ENCODE peak calls at places on chromosomes 6 and 20, in nine cellular contexts. C is HS-27A; J is HEK293T; B is sciatic nerve; Z is CD4-positive, alpha-beta T cell; W is activated CD8-positive, alpha-beta memory T cell treated with anti-CD3 and anti-CD28 coated beads for 48 hours; V is activated gamma-delta T cell treated with Interleukin-2 at 50 U/mL for 16 hours; H is neural progenitor cell; L is DMS 273 treated with DMSO at 0.1 percent for 48 hours. X is an unnamed sample.

GRCh38 chr6:35663001-35663400 is 25.7 kb downstream of the FKBP5 start:
- DNase-seq in Z (no peak), H (peak), L (no peak), J (no peak), B (no peak), V (no peak), C (no peak), W (no peak), X (no peak)

GRCh38 chr20:50735813-50736212 is 4.4 kb downstream of the PARD6B start:
- DNase-seq in B (no peak), W (no peak), J (no peak), H (no peak), Z (no peak), C (no peak), V (no peak), L (no peak), X (peak)

GRCh38 chr6:101779051-101779844 is 385.7 kb downstream of the GRIK2 start:
- DNase-seq in V (no peak), B (no peak), L (no peak), H (no peak), Z (no peak), C (no peak), J (no peak), W (no peak), X (peak)

GRCh38 chr6:126721581-126722145 is 381.7 kb downstream of the CENPW start:
- DNase-seq in H (no peak), L (no peak), C (peak), W (no peak), Z (no peak), V (no peak), J (no peak), B (no peak), X (peak)

GRCh38 chr20:31731321-31731717 is 7.8 kb upstream of the TPX2 start:
- DNase-seq in L (no peak), J (no peak), V (no peak), W (no peak), C (no peak), B (no peak), H (no peak), Z (no peak), X (no peak)

GRCh38 chr20:57801046-57801445 is 91.2 kb upstream of the PMEPA1 start:
- DNase-seq in Z (no peak), H (no peak), C (no peak), V (no peak), L (no peak), J (no peak), B (no peak), W (no peak), X (no peak)

GRCh38 chr6:80480478-80481157 is 374.1 kb downstream of the BCKDHB start:
- DNase-seq in L (no peak), Z (no peak), B (no peak), V (no peak), W (no peak), C (no peak), H (no peak), J (no peak), X (no peak)

GRCh38 chr6:25833136-25833535 is 1.3 kb upstream of the SLC17A1 start:
- DNase-seq in L (no peak), C (no peak), V (no peak), H (no peak), J (no peak), B (no peak), Z (no peak), W (no peak), X (no peak)

GRCh38 chr6:3517350-3517749 is 60.5 kb upstream of the SLC22A23 start:
- DNase-seq in W (no peak), V (no peak), L (no peak), B (no peak), J (no peak), C (no peak), Z (no peak), H (no peak), X (peak)

GRCh38 chr20:17611540-17612286 is 41.8 kb downstream of the DSTN start:
- DNase-seq in L (no peak), V (no peak), J (no peak), B (no peak), Z (no peak), C (no peak), W (no peak), H (peak), X (no peak)

GRCh38 chr6:43475506-43475905 is 1.9 kb upstream of the TJAP1 start:
- DNase-seq in L (peak), B (no peak), W (no peak), H (no peak), J (no peak), V (no peak), C (no peak), Z (no peak), X (no peak)

GRCh38 chr6:150212745-150213144 is 69.9 kb downstream of the PPP1R14C start:
- DNase-seq in W (no peak), C (no peak), V (no peak), J (no peak), L (no peak), B (no peak), Z (no peak), H (no peak), X (no peak)

GRCh38 chr20:547394-547793 is 3.8 kb upstream of the CSNK2A1 start:
- DNase-seq in V (no peak), W (no peak), C (no peak), H (no peak), L (no peak), Z (no peak), B (no peak), J (no peak), X (no peak)

GRCh38 chr20:63202021-63202420 is 13.9 kb downstream of the YTHDF1 start:
- DNase-seq in W (no peak), C (no peak), J (no peak), H (no peak), Z (no peak), L (no peak), V (no peak), B (no peak), X (no peak)

GRCh38 chr6:33995046-33995872 is 150.6 kb downstream of the GRM4 start:
- DNase-seq in C (no peak), H (no peak), V (no peak), B (peak), L (no peak), Z (no peak), J (no peak), W (no peak), X (no peak)

GRCh38 chr6:42010185-42010872 is 40.0 kb upstream of the TAF8 start:
- DNase-seq in L (no peak), V (no peak), H (peak), J (no peak), Z (no peak), W (no peak), B (no peak), C (no peak), X (no peak)